ENCODE peak calls at places on chromosomes 4 and X, in five cellular contexts. One of them, this sample, is unnamed.

GRCh38 chr4:45795165-45795564 is 328.7 kb downstream of the GABRG1 start:
- DNase-seq in H9: no peak
- DNase-seq in A549: no peak
- DNase-seq in fibroblast of lung: no peak
- DNase-seq in GM13976: no peak
- DNase-seq in this sample: no peak

GRCh38 chrX:130173190-130173895 is 1.6 kb downstream of the RAB33A start:
- DNase-seq in fibroblast of lung: peak
- DNase-seq in GM13976: peak
- DNase-seq in A549: no peak
- DNase-seq in H9: no peak
- DNase-seq in this sample: peak

GRCh38 chr4:159178147-159178541 is 75.3 kb downstream of the RAPGEF2 start:
- DNase-seq in GM13976: no peak
- DNase-seq in A549: no peak
- DNase-seq in fibroblast of lung: peak
- DNase-seq in H9: no peak
- DNase-seq in this sample: no peak

GRCh38 chr4:78622253-78622979 is 70.8 kb downstream of the ANXA3 start:
- DNase-seq in fibroblast of lung: peak
- DNase-seq in GM13976: no peak
- DNase-seq in A549: peak
- DNase-seq in H9: no peak
- DNase-seq in this sample: no peak

GRCh38 chrX:115592997-115593734 is 32.2 kb downstream of the PLS3 start:
- DNase-seq in A549: no peak
- DNase-seq in GM13976: no peak
- DNase-seq in fibroblast of lung: peak
- DNase-seq in H9: no peak
- DNase-seq in this sample: no peak

GRCh38 chr4:74327751-74328150 is 19.5 kb downstream of the EPGN start:
- DNase-seq in A549: no peak
- DNase-seq in H9: no peak
- DNase-seq in fibroblast of lung: peak
- DNase-seq in GM13976: no peak
- DNase-seq in this sample: no peak

GRCh38 chr4:7192252-7193039 is at the start of gene SORCS2:
- DNase-seq in H9: peak
- DNase-seq in GM13976: peak
- DNase-seq in fibroblast of lung: peak
- DNase-seq in A549: peak
- DNase-seq in this sample: peak

GRCh38 chr4:127188847-127189246 is 443.9 kb upstream of the INTU start:
- DNase-seq in A549: peak
- DNase-seq in H9: no peak
- DNase-seq in fibroblast of lung: peak
- DNase-seq in GM13976: no peak
- DNase-seq in this sample: no peak

GRCh38 chr4:98720871-98721480 is 62.6 kb upstream of the TSPAN5 start:
- DNase-seq in A549: no peak
- DNase-seq in fibroblast of lung: peak
- DNase-seq in H9: no peak
- DNase-seq in GM13976: no peak
- DNase-seq in this sample: no peak

GRCh38 chr4:78650106-78651021 is 98.8 kb downstream of the ANXA3 start:
- DNase-seq in H9: no peak
- DNase-seq in GM13976: no peak
- DNase-seq in fibroblast of lung: peak
- DNase-seq in A549: peak
- DNase-seq in this sample: no peak

GRCh38 chr4:130210871-130211270 is 1114.9 kb downstream of the C4orf33 start:
- DNase-seq in A549: peak
- DNase-seq in H9: no peak
- DNase-seq in fibroblast of lung: peak
- DNase-seq in GM13976: no peak
- DNase-seq in this sample: no peak

GRCh38 chr4:95627004-95627403 is 78.2 kb upstream of the UNC5C start:
- DNase-seq in fibroblast of lung: peak
- DNase-seq in A549: no peak
- DNase-seq in H9: no peak
- DNase-seq in GM13976: no peak
- DNase-seq in this sample: no peak

GRCh38 chr4:86220137-86220536 is 139.7 kb downstream of the MAPK10 start:
- DNase-seq in fibroblast of lung: peak
- DNase-seq in GM13976: no peak
- DNase-seq in A549: peak
- DNase-seq in H9: no peak
- DNase-seq in this sample: no peak

GRCh38 chr4:172674811-172675210 is 493.8 kb upstream of the GALNT7 start:
- DNase-seq in fibroblast of lung: no peak
- DNase-seq in H9: no peak
- DNase-seq in A549: no peak
- DNase-seq in GM13976: no peak
- DNase-seq in this sample: no peak

GRCh38 chrX:21400408-21401121 is 26.3 kb downstream of the CNKSR2 start:
- DNase-seq in A549: no peak
- DNase-seq in fibroblast of lung: no peak
- DNase-seq in GM13976: no peak
- DNase-seq in H9: no peak
- DNase-seq in this sample: no peak

GRCh38 chr4:187663076-187663475 is 332.5 kb upstream of the ZFP42 start:
- DNase-seq in H9: no peak
- DNase-seq in GM13976: no peak
- DNase-seq in A549: no peak
- DNase-seq in fibroblast of lung: peak
- DNase-seq in this sample: no peak

GRCh38 chr4:87354168-87355102 is 31.8 kb upstream of the HSD17B13 start:
- DNase-seq in A549: no peak
- DNase-seq in H9: no peak
- DNase-seq in fibroblast of lung: peak
- DNase-seq in GM13976: no peak
- DNase-seq in this sample: no peak

GRCh38 chr4:186760576-186760975 is 36.9 kb upstream of the FAT1 start:
- DNase-seq in GM13976: no peak
- DNase-seq in H9: no peak
- DNase-seq in fibroblast of lung: peak
- DNase-seq in A549: peak
- DNase-seq in this sample: no peak

GRCh38 chr4:8919651-8920288 is 48.1 kb upstream of the HMX1 start:
- DNase-seq in fibroblast of lung: no peak
- DNase-seq in A549: no peak
- DNase-seq in GM13976: no peak
- DNase-seq in H9: no peak
- DNase-seq in this sample: no peak

GRCh38 chr4:66169341-66169740 is 499.1 kb upstream of the EPHA5 start:
- DNase-seq in H9: no peak
- DNase-seq in GM13976: no peak
- DNase-seq in fibroblast of lung: peak
- DNase-seq in A549: peak
- DNase-seq in this sample: no peak

GRCh38 chr4:128354205-128354821 is 66.7 kb upstream of the PGRMC2 start:
- DNase-seq in H9: no peak
- DNase-seq in A549: peak
- DNase-seq in GM13976: no peak
- DNase-seq in fibroblast of lung: peak
- DNase-seq in this sample: no peak

GRCh38 chrX:124328765-124329164 is 3.7 kb upstream of the TEX13D start:
- DNase-seq in A549: peak
- DNase-seq in GM13976: no peak
- DNase-seq in H9: no peak
- DNase-seq in fibroblast of lung: peak
- DNase-seq in this sample: no peak

GRCh38 chr4:46937493-46937892 is 28.4 kb upstream of the COX7B2 start:
- DNase-seq in A549: no peak
- DNase-seq in GM13976: no peak
- DNase-seq in H9: no peak
- DNase-seq in fibroblast of lung: peak
- DNase-seq in this sample: no peak

GRCh38 chr4:144615182-144615581 is 30.8 kb upstream of the HHIP start:
- DNase-seq in fibroblast of lung: peak
- DNase-seq in A549: no peak
- DNase-seq in GM13976: no peak
- DNase-seq in H9: no peak
- DNase-seq in this sample: no peak

GRCh38 chr4:120915311-120915710 is 7.2 kb downstream of the PRDM5 start:
- DNase-seq in fibroblast of lung: no peak
- DNase-seq in A549: no peak
- DNase-seq in GM13976: no peak
- DNase-seq in H9: no peak
- DNase-seq in this sample: no peak

DNA sequence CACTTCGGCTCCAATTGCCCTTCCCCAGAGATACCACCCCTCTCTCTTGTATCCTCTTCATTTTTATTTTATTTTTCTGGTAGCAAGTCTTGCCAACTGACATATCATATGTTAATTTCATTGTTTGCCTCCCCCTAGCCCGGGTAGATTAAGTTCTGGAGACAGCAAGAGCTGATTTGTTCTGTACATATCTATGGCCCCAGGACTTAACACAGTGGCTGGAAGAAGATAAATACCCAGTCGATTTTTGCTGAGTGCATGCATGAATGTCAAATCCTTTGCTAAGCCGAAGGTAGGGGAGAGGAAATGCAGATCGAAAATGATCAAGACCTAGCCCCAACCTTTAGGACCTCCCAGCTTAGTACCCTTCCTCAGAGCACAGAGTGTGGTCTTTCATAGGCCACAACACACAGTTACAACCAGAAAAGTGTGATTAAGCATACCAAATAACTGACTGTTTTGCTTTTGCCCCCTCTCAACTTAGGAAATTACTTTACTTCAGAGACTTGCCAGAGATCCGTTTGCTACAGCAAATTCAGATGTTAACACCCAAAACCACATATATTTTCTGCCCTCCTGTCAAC is 58.7 kb upstream of the KLF3 start:
- DNase-seq in A549: no peak
- DNase-seq in H9: no peak
- DNase-seq in GM13976: no peak
- DNase-seq in fibroblast of lung: no peak
- DNase-seq in this sample: no peak
- TF ChIP-seq CTCF in A549: no peak
- TF ChIP-seq CTCF in H9: no peak
- TF ChIP-seq CTCF in GM13976: no peak
- TF ChIP-seq CTCF in fibroblast of lung: no peak
- TF ChIP-seq CTCF in this sample: no peak

DNA sequence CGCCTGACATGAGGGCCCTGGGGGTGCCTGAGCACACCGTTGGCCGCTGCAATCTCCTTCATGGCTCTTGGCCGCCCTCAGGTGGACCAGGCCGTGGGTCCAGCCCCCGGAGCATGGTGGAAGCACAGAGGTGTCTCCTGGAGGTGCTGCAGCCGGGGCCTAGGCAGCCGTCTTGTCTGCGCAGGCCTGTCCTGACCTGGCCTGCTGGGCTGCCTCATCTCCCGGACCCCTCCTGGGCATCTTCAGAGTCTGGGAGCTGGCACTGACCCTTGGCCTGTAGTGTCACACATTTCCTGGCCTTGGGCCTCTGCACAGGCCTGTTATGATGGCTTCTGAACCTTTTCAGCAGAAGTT is 20.9 kb downstream of the UVSSA start:
- DNase-seq in A549: no peak
- DNase-seq in fibroblast of lung: no peak
- DNase-seq in GM13976: no peak
- DNase-seq in H9: no peak
- DNase-seq in this sample: no peak
- TF ChIP-seq CTCF in A549: no peak
- TF ChIP-seq CTCF in fibroblast of lung: no peak
- TF ChIP-seq CTCF in GM13976: no peak
- TF ChIP-seq CTCF in H9: no peak
- TF ChIP-seq CTCF in this sample: no peak

DNA sequence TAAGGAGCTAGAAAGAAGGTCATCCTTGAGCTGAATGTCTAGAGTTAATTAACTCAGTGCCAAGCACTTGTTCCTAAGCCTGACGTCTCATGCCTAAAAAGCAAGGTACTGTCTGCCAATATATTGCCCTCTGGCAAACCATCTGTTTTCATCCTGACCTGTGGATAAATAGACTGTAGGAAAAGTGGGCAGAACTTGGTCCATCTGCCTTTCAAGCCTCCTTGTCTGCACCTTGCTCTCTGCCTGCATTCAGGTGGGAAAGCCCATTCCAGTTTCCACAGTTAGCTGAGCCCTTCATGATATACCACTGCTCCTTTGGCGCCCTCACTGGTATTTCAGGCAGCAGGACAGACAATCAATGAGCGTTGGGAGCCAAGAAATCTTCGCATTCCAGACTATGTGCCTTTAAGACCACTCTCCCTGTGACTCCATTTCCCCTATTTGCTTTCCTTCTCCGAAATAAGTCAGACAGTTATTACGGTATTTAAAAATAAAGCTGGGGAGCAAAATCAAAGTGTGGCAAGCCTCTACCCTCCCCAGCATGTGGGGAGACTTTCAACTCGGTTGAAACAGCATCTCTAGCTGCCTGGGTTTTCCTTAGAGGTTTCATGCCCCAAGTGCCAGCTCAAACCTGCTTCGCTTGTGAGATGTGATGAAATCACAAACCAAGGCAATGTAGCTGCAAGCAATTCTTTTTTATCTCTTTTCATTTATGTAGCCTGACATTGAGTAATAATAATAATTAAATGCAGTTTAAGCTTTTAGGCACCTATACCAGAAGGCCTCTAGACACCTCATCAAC is 2.5 kb upstream of the CCDC149 start:
- DNase-seq in GM13976: no peak
- DNase-seq in fibroblast of lung: peak
- DNase-seq in H9: peak
- DNase-seq in A549: no peak
- DNase-seq in this sample: no peak
- TF ChIP-seq CTCF in GM13976: no peak
- TF ChIP-seq CTCF in fibroblast of lung: peak
- TF ChIP-seq CTCF in H9: peak
- TF ChIP-seq CTCF in A549: peak
- TF ChIP-seq CTCF in this sample: no peak

DNA sequence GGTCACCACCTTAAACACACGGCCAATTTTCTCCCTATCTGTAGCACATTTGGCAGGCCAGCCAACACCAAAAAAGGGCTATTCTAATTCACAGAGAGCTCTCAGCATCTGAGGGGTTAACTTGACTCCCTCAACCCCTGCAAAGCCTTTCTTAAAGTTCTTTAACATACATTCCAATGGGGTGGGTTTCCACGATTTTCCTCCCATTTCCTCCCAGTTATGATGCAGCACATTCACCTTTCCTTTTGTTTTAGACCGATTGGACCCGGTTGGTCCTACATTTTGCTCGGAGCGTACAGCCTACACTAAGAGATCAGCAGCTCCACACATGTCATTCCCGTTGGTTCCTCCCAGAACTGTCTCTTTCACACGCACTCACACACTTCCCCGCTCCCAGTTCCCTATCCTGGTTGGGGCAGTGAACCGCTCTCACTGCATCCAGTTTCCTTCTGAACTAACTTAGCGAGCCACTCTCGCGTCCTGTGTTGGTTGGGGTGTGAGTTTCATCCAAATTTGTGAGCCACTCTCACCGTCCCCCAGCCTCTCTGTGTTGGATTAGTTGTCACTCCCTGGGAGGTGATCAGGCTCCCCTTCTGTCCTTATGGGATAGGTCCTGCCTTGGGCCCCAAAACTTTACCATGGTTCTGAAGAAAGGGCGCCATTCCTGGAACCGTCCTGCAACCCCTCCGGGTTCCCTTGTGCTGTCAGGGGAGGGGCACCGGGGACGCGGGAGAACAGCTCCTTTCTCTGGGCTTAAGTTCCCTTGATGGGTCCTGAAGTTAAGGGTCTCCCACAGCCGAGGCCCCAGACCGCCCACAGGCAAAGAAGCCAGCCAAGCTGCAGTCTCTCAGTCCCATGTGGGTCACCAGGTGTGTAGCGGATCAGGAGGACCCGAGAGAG is 45.1 kb downstream of the UGT2A3 start:
- DNase-seq in GM13976: no peak
- DNase-seq in A549: no peak
- DNase-seq in H9: peak
- DNase-seq in fibroblast of lung: peak
- DNase-seq in this sample: no peak
- TF ChIP-seq CTCF in GM13976: no peak
- TF ChIP-seq CTCF in A549: no peak
- TF ChIP-seq CTCF in H9: no peak
- TF ChIP-seq CTCF in fibroblast of lung: no peak
- TF ChIP-seq CTCF in this sample: no peak